ENCODE peak calls at places on chromosomes 12 and 14, in ten cellular contexts. U, D, M, J, Q, Z, I, L, T and E are unnamed samples.

GRCh38 chr12:80044694-80045046 is 54.7 kb upstream of the OTOGL start:
- DNase-seq in M (no peak), Q (no peak), U (no peak), J (no peak), Z (no peak), T (no peak), D (peak; percentile 86), I (no peak), L (peak; percentile 91), E (no peak)

GRCh38 chr12:108214486-108214885 is 85.4 kb downstream of the WSCD2 start:
- DNase-seq in T (no peak), Q (peak; percentile 16), Z (no peak), D (no peak), U (no peak), I (peak; percentile 9), L (no peak), M (no peak), J (peak; percentile 14), E (no peak)

GRCh38 chr12:166425-167091 is 47.4 kb downstream of the SLC6A12 start:
- DNase-seq in I (no peak), J (no peak), Z (no peak), Q (no peak), D (no peak), U (no peak), T (no peak), M (no peak), L (no peak), E (no peak)

GRCh38 chr12:24901975-24902461 is 46.9 kb downstream of the BCAT1 start:
- DNase-seq in Z (peak; percentile 12), J (no peak), D (no peak), Q (peak; percentile 26), M (no peak), T (peak; percentile 79), L (no peak), I (no peak), U (no peak), E (no peak)

GRCh38 chr12:53071591-53072551 is 7.3 kb downstream of the SPRYD3 start:
- DNase-seq in T (no peak), L (no peak), M (no peak), I (no peak), Z (no peak), D (no peak), U (no peak), J (no peak), Q (no peak), E (no peak)

GRCh38 chr14:75249251-75249957 is 29.2 kb upstream of the FOS start:
- DNase-seq in Z (peak; percentile 59), M (peak; percentile 83), J (no peak), Q (peak; percentile 85), I (peak; percentile 83), D (no peak), L (no peak), T (no peak), U (peak; percentile 89), E (no peak)

GRCh38 chr12:82862069-82862841 is 175.5 kb downstream of the TMTC2 start:
- DNase-seq in T (no peak), J (no peak), Z (no peak), U (no peak), L (peak; percentile 30), Q (no peak), D (no peak), M (no peak), I (no peak), E (no peak)

GRCh38 chr12:14777271-14777670 is 26.0 kb downstream of the WBP11 start:
- DNase-seq in Z (no peak), J (no peak), I (no peak), M (peak; percentile 7), D (no peak), T (no peak), Q (no peak), L (no peak), U (no peak), E (no peak)

GRCh38 chr12:102954143-102954542 is 3.3 kb upstream of the ASCL1 start:
- DNase-seq in L (no peak), I (no peak), M (peak; percentile 70), T (no peak), Z (no peak), U (no peak), Q (no peak), D (no peak), J (no peak), E (no peak)

GRCh38 chr12:98208846-98209245 is 306.5 kb upstream of the TMPO start:
- DNase-seq in I (no peak), Q (no peak), U (no peak), L (no peak), D (no peak), M (peak; percentile 19), J (no peak), T (no peak), Z (no peak), E (no peak)

GRCh38 chr14:77359626-77360025 is 17.3 kb downstream of the TMED8 start:
- DNase-seq in I (no peak), T (no peak), Z (no peak), U (no peak), D (no peak), Q (no peak), L (no peak), J (no peak), M (no peak), E (no peak)

GRCh38 chr14:105466491-105467248 is 8.0 kb upstream of the CRIP2 start:
- DNase-seq in L (no peak), M (peak; percentile 36), U (no peak), Q (no peak), D (no peak), T (no peak), J (no peak), Z (no peak), I (no peak), E (no peak)

GRCh38 chr12:42145197-42145549 is 499 bp upstream of the GXYLT1 start:
- DNase-seq in U (no peak), D (no peak), I (no peak), Q (no peak), L (no peak), T (no peak), M (no peak), Z (no peak), J (no peak), E (no peak)

GRCh38 chr14:104143071-104143470 is 4.7 kb downstream of the KIF26A start:
- DNase-seq in Q (no peak), Z (no peak), J (no peak), I (no peak), D (no peak), M (no peak), T (no peak), L (no peak), U (no peak), E (no peak)

GRCh38 chr14:22668863-22669262 is 24.7 kb upstream of the OR6J1 start:
- DNase-seq in Z (no peak), D (no peak), U (no peak), I (no peak), Q (no peak), L (no peak), J (no peak), M (no peak), T (no peak), E (no peak)

GRCh38 chr14:61479746-61480502 is 158.5 kb downstream of the PRKCH start:
- DNase-seq in M (peak; percentile 12), Z (no peak), J (no peak), D (no peak), L (no peak), T (no peak), I (no peak), Q (no peak), U (no peak), E (no peak)

GRCh38 chr14:87698496-87698895 is 294.5 kb downstream of the GALC start:
- DNase-seq in U (no peak), J (no peak), I (no peak), D (no peak), Z (no peak), M (no peak), Q (no peak), T (no peak), L (no peak), E (no peak)

GRCh38 chr12:52228931-52229330 is 4.1 kb upstream of the KRT7 start:
- DNase-seq in D (no peak), M (no peak), J (no peak), Q (no peak), T (no peak), Z (no peak), L (no peak), I (no peak), U (no peak), E (no peak)

GRCh38 chr14:41154143-41154807 is 452.4 kb upstream of the LRFN5 start:
- DNase-seq in I (no peak), D (no peak), L (no peak), M (no peak), Q (no peak), Z (no peak), J (no peak), U (no peak), T (no peak), E (no peak)

GRCh38 chr12:1059162-1059561 is 68.1 kb downstream of the ERC1 start:
- DNase-seq in I (no peak), Q (no peak), L (no peak), D (no peak), U (no peak), J (no peak), T (no peak), M (no peak), Z (no peak), E (no peak)

GRCh38 chr14:99755629-99756603 is 37.3 kb upstream of the EML1 start:
- DNase-seq in T (peak; percentile 61), Z (no peak), J (peak; percentile 80), D (peak; percentile 85), U (no peak), M (no peak), I (no peak), L (peak; percentile 77), Q (no peak), E (no peak)

GRCh38 chr14:85124896-85125295 is 405.0 kb upstream of the FLRT2 start:
- DNase-seq in T (no peak), J (no peak), Z (no peak), L (no peak), M (no peak), I (no peak), D (no peak), Q (no peak), U (no peak), E (no peak)

GRCh38 chr14:56262530-56262929 is 144.3 kb downstream of the PELI2 start:
- DNase-seq in J (no peak), I (no peak), Z (no peak), M (no peak), U (no peak), T (no peak), L (no peak), D (no peak), Q (no peak), E (no peak)

GRCh38 chr12:90896164-90896563 is 58.8 kb downstream of the CCER1 start:
- DNase-seq in U (no peak), J (no peak), L (peak; percentile 90), T (no peak), I (no peak), D (peak; percentile 81), Q (no peak), Z (no peak), M (no peak), E (no peak)

GRCh38 chr12:115440438-115440837 is 756.5 kb upstream of the TBX3 start:
- DNase-seq in Q (no peak), D (no peak), Z (no peak), T (no peak), U (no peak), J (peak; percentile 49), M (no peak), L (peak; percentile 10), I (no peak), E (no peak)

GRCh38 chr12:105561981-105562726 is 231.7 kb downstream of the C12orf75 start:
- DNase-seq in D (peak; percentile 51), I (no peak), Z (no peak), T (no peak), U (no peak), J (peak; percentile 88), L (peak; percentile 80), M (peak; percentile 17), Q (no peak), E (no peak)

GRCh38 chr14:94001501-94002396 is 4.6 kb downstream of the CCDC197 start:
- DNase-seq in U (peak; percentile 51), T (peak; percentile 62), I (peak; percentile 47), D (no peak), Q (peak; percentile 58), M (peak; percentile 70), Z (peak; percentile 58), J (peak; percentile 55), L (peak; percentile 32), E (no peak)

GRCh38 chr12:92156139-92156538 is 10.5 kb upstream of the BTG1 start:
- DNase-seq in T (no peak), M (no peak), U (no peak), D (no peak), Z (no peak), J (no peak), I (no peak), Q (no peak), L (no peak), E (no peak)